ENCODE peak calls at places on chromosomes 3 and 15, in ten cellular contexts. Y, A, E, P, Q, U, X, R, D and W are unnamed samples.

GRCh38 chr15:42156266-42156922 is at the start of gene PLA2G4F:
- DNase-seq in Y (no peak), A (no peak), E (no peak), P (no peak), Q (no peak), U (peak), X (no peak), R (peak), D (no peak), W (no peak)

GRCh38 chr3:184693011-184693975 is 18.6 kb downstream of the MAGEF1 start:
- DNase-seq in Y (no peak), A (peak), E (no peak), P (no peak), Q (no peak), U (no peak), X (no peak), R (no peak), D (no peak), W (no peak)

GRCh38 chr3:184491011-184491576 is 70.5 kb upstream of the EPHB3 start:
- DNase-seq in Y (no peak), A (no peak), E (no peak), P (no peak), Q (no peak), U (peak), X (no peak), R (no peak), D (no peak), W (peak)

GRCh38 chr15:66269326-66270090 is 16.0 kb upstream of the MEGF11 start:
- DNase-seq in Y (no peak), A (no peak), E (no peak), P (no peak), Q (peak), U (peak), X (peak), R (no peak), D (no peak), W (no peak)

GRCh38 chr15:26261413-26261812 is 398.3 kb upstream of the ATP10A start:
- DNase-seq in Y (no peak), A (no peak), E (no peak), P (no peak), Q (no peak), U (no peak), X (no peak), R (no peak), D (no peak), W (no peak)

GRCh38 chr3:43212914-43213611 is 73.3 kb upstream of the SNRK start:
- DNase-seq in Y (no peak), A (no peak), E (no peak), P (no peak), Q (no peak), U (no peak), X (peak), R (no peak), D (no peak), W (peak)

GRCh38 chr15:71790081-71790480 is 20.3 kb upstream of the NR2E3 start:
- DNase-seq in Y (no peak), A (no peak), E (no peak), P (no peak), Q (no peak), U (peak), X (peak), R (peak), D (peak), W (no peak)

GRCh38 chr3:190048831-190049541 is 71.7 kb downstream of the P3H2 start:
- DNase-seq in Y (no peak), A (no peak), E (no peak), P (no peak), Q (no peak), U (no peak), X (peak), R (peak), D (no peak), W (no peak)

GRCh38 chr3:188092648-188093047 is 61.3 kb upstream of the LPP start:
- DNase-seq in Y (peak), A (peak), E (no peak), P (peak), Q (no peak), U (no peak), X (no peak), R (no peak), D (no peak), W (no peak)

GRCh38 chr3:100562224-100562857 is 47.1 kb upstream of the ADGRG7 start:
- DNase-seq in Y (no peak), A (no peak), E (no peak), P (no peak), Q (no peak), U (no peak), X (peak), R (no peak), D (no peak), W (no peak)

GRCh38 chr3:179837374-179837773 is 184.5 kb downstream of the USP13 start:
- DNase-seq in Y (peak), A (no peak), E (no peak), P (no peak), Q (no peak), U (no peak), X (no peak), R (no peak), D (no peak), W (no peak)

GRCh38 chr3:172646439-172647015 is 64.3 kb downstream of the NCEH1 start:
- DNase-seq in Y (no peak), A (no peak), E (no peak), P (no peak), Q (no peak), U (peak), X (peak), R (no peak), D (no peak), W (no peak)

GRCh38 chr15:91946914-91947313 is 93.4 kb downstream of the SLCO3A1 start:
- DNase-seq in Y (no peak), A (no peak), E (no peak), P (no peak), Q (no peak), U (no peak), X (peak), R (no peak), D (no peak), W (no peak)

GRCh38 chr3:71581981-71582611 is 1.4 kb downstream of the FOXP1 start:
- DNase-seq in Y (peak), A (peak), E (peak), P (peak), Q (peak), U (peak), X (peak), R (peak), D (peak), W (no peak)

GRCh38 chr15:31292391-31293020 is 34.1 kb upstream of the KLF13 start:
- DNase-seq in Y (no peak), A (peak), E (no peak), P (no peak), Q (no peak), U (no peak), X (peak), R (no peak), D (no peak), W (no peak)

GRCh38 chr3:152466784-152467183 is 198.1 kb downstream of the MBNL1 start:
- DNase-seq in Y (peak), A (no peak), E (no peak), P (no peak), Q (no peak), U (peak), X (peak), R (no peak), D (no peak), W (no peak)

GRCh38 chr3:11564577-11565001 is 79.1 kb downstream of the VGLL4 start:
- DNase-seq in Y (no peak), A (no peak), E (no peak), P (no peak), Q (no peak), U (no peak), X (no peak), R (peak), D (no peak), W (peak)

GRCh38 chr3:71389911-71390573 is 193.5 kb downstream of the FOXP1 start:
- DNase-seq in Y (peak), A (peak), E (no peak), P (no peak), Q (no peak), U (no peak), X (peak), R (no peak), D (no peak), W (no peak)

GRCh38 chr3:23389089-23389488 is 186.0 kb downstream of the UBE2E2 start:
- DNase-seq in Y (peak), A (no peak), E (peak), P (no peak), Q (no peak), U (no peak), X (no peak), R (no peak), D (no peak), W (no peak)

GRCh38 chr15:61383421-61383820 is 154.3 kb upstream of the RORA start:
- DNase-seq in Y (no peak), A (no peak), E (no peak), P (no peak), Q (no peak), U (no peak), X (no peak), R (no peak), D (no peak), W (no peak)

GRCh38 chr15:54250351-54250750 is 272.1 kb downstream of the UNC13C start:
- DNase-seq in Y (no peak), A (no peak), E (no peak), P (no peak), Q (no peak), U (no peak), X (no peak), R (no peak), D (no peak), W (no peak)

GRCh38 chr15:63483521-63484371 is 20.6 kb upstream of the USP3 start:
- DNase-seq in Y (no peak), A (no peak), E (no peak), P (no peak), Q (no peak), U (no peak), X (no peak), R (no peak), D (no peak), W (no peak)

GRCh38 chr15:36756707-36757106 is 177.3 kb downstream of the CDIN1 start:
- DNase-seq in Y (no peak), A (no peak), E (no peak), P (no peak), Q (peak), U (no peak), X (no peak), R (no peak), D (no peak), W (no peak)

GRCh38 chr3:115658337-115659181 is 35.2 kb downstream of the GAP43 start:
- DNase-seq in Y (peak), A (peak), E (peak), P (peak), Q (peak), U (peak), X (peak), R (peak), D (peak), W (no peak)

GRCh38 chr15:29151111-29151857 is 118.3 kb downstream of the NSMCE3 start:
- DNase-seq in Y (no peak), A (no peak), E (no peak), P (no peak), Q (no peak), U (no peak), X (no peak), R (no peak), D (no peak), W (no peak)

GRCh38 chr3:156761007-156761406 is 65.1 kb upstream of the LEKR1 start:
- DNase-seq in Y (no peak), A (no peak), E (no peak), P (no peak), Q (no peak), U (no peak), X (no peak), R (no peak), D (no peak), W (no peak)

GRCh38 chr15:92109485-92109884 is 256.0 kb downstream of the SLCO3A1 start:
- DNase-seq in Y (no peak), A (no peak), E (no peak), P (no peak), Q (peak), U (no peak), X (no peak), R (no peak), D (no peak), W (no peak)

GRCh38 chr3:33167716-33168339 is 50.8 kb downstream of the SUSD5 start:
- DNase-seq in Y (no peak), A (no peak), E (no peak), P (no peak), Q (no peak), U (no peak), X (peak), R (no peak), D (no peak), W (no peak)

GRCh38 chr3:27614592-27614991 is 107.5 kb downstream of the EOMES start:
- DNase-seq in Y (no peak), A (no peak), E (no peak), P (no peak), Q (no peak), U (no peak), X (no peak), R (no peak), D (no peak), W (no peak)

GRCh38 chr15:48332642-48333034 is 1.4 kb downstream of the DUT start:
- DNase-seq in Y (peak), A (no peak), E (no peak), P (peak), Q (no peak), U (no peak), X (no peak), R (no peak), D (no peak), W (no peak)

GRCh38 chr3:101857279-101857678 is 8.0 kb downstream of the NFKBIZ start:
- DNase-seq in Y (no peak), A (no peak), E (no peak), P (no peak), Q (no peak), U (no peak), X (no peak), R (no peak), D (no peak), W (no peak)

GRCh38 chr3:183265157-183265642 is 12.1 kb downstream of the B3GNT5 start:
- DNase-seq in Y (no peak), A (no peak), E (peak), P (no peak), Q (peak), U (no peak), X (no peak), R (no peak), D (no peak), W (no peak)

GRCh38 chr3:166606988-166607387 is 769.8 kb upstream of the BCHE start:
- DNase-seq in Y (no peak), A (no peak), E (no peak), P (no peak), Q (no peak), U (no peak), X (no peak), R (no peak), D (no peak), W (no peak)

GRCh38 chr3:125141596-125142417 is 70.7 kb downstream of the SLC12A8 start:
- DNase-seq in Y (no peak), A (peak), E (peak), P (peak), Q (peak), U (no peak), X (no peak), R (peak), D (no peak), W (no peak)